ENCODE peak calls at places on chromosomes 2 and 18, in six cellular contexts. O is DND-41; J is thoracic aorta; A is pancreas; B is fibroblast of the aortic adventitia; Q is CD4-positive, alpha-beta memory T cell. I is an unnamed sample.

GRCh38 chr2:177078416-177078815 is 134.2 kb upstream of the HNRNPA3 start:
- DNase-seq in J (no peak), B (peak; percentile 49), A (no peak), O (no peak), Q (no peak), I (no peak)

GRCh38 chr18:39959839-39960238 is 1995.2 kb upstream of the PIK3C3 start:
- DNase-seq in J (no peak), B (no peak), Q (no peak), A (no peak), O (no peak), I (no peak)

GRCh38 chr2:19717446-19717845 is 184.3 kb downstream of the TTC32 start:
- DNase-seq in J (no peak), O (no peak), A (no peak), Q (no peak), B (no peak), I (no peak)

GRCh38 chr2:63870679-63871078 is 29.0 kb downstream of the UGP2 start:
- DNase-seq in Q (no peak), A (no peak), B (no peak), O (no peak), J (no peak), I (no peak)

GRCh38 chr2:85584354-85584856 is at the start of gene VAMP5:
- DNase-seq in Q (no peak), J (no peak), A (no peak), O (peak; percentile 71), B (no peak), I (no peak)

GRCh38 chr2:113910110-113910717 is 20.3 kb downstream of the ACTR3 start:
- DNase-seq in Q (peak; percentile 90), O (no peak), A (no peak), J (no peak), B (no peak), I (no peak)

GRCh38 chr2:169684135-169684565 is 10.1 kb downstream of the CFAP210 start:
- DNase-seq in O (no peak), A (no peak), Q (no peak), B (no peak), J (no peak), I (no peak)

GRCh38 chr2:215772634-215773563 is 240.5 kb downstream of the MREG start:
- DNase-seq in Q (no peak), J (no peak), B (peak; percentile 53), A (no peak), O (no peak), I (no peak)

GRCh38 chr2:126761981-126762878 is 106.3 kb downstream of the GYPC start:
- DNase-seq in J (no peak), O (peak; percentile 54), A (no peak), B (no peak), Q (peak; percentile 59), I (no peak)

GRCh38 chr18:8389391-8390340 is 219.6 kb upstream of the RAB12 start:
- DNase-seq in Q (no peak), J (no peak), O (peak; percentile 44), A (peak; percentile 45), B (peak; percentile 82), I (peak; percentile 87)

GRCh38 chr18:44715245-44715644 is 34.6 kb downstream of the SETBP1 start:
- DNase-seq in O (no peak), B (peak; percentile 83), J (no peak), A (no peak), Q (no peak), I (peak; percentile 43)

GRCh38 chr2:79373359-79374115 is 139.3 kb upstream of the CTNNA2 start:
- DNase-seq in Q (no peak), A (no peak), B (no peak), J (no peak), O (no peak), I (no peak)

GRCh38 chr2:73963385-73964120 is 21.2 kb upstream of the TET3 start:
- DNase-seq in Q (no peak), B (no peak), O (no peak), J (no peak), A (no peak), I (no peak)

GRCh38 chr18:5339202-5339834 is 43.8 kb upstream of the ZBTB14 start:
- DNase-seq in A (no peak), B (no peak), Q (no peak), J (no peak), O (no peak), I (no peak)

GRCh38 chr2:85796549-85797262 is 42.9 kb downstream of the ATOH8 start:
- DNase-seq in J (no peak), Q (no peak), O (no peak), A (no peak), B (no peak), I (peak; percentile 46)

GRCh38 chr18:49910986-49911385 is 97.7 kb upstream of the ACAA2 start:
- DNase-seq in B (no peak), A (no peak), J (no peak), O (no peak), Q (no peak), I (no peak)

GRCh38 chr2:144382848-144383247 is 137.1 kb downstream of the ZEB2 start:
- DNase-seq in J (no peak), B (no peak), A (no peak), Q (peak; percentile 45), O (peak; percentile 47), I (no peak)

GRCh38 chr18:49875155-49875554 is 61.8 kb upstream of the ACAA2 start:
- DNase-seq in O (no peak), A (no peak), B (no peak), J (no peak), Q (no peak), I (no peak)

GRCh38 chr2:237967463-237967871 is 653 bp downstream of the UBE2F start:
- DNase-seq in B (peak; percentile 16), A (peak; percentile 41), O (no peak), Q (peak; percentile 54), J (no peak), I (peak; percentile 49)

GRCh38 chr18:79361766-79362522 is 33.8 kb upstream of the NFATC1 start:
- DNase-seq in Q (no peak), B (peak; percentile 16), A (no peak), O (no peak), J (no peak), I (no peak)

GRCh38 chr2:109659356-109660045 is 45.3 kb downstream of the SOWAHC start:
- DNase-seq in J (no peak), O (no peak), A (no peak), Q (no peak), B (no peak), I (no peak)

GRCh38 chr2:169034256-169034655 is 3.1 kb upstream of the ABCB11 start:
- DNase-seq in Q (no peak), J (no peak), O (no peak), B (no peak), A (no peak), I (peak; percentile 41)

GRCh38 chr2:235765181-235765820 is 271.5 kb downstream of the AGAP1 start:
- DNase-seq in Q (no peak), O (no peak), J (no peak), B (peak; percentile 26), A (no peak), I (no peak)

GRCh38 chr2:149064365-149064841 is 25.9 kb downstream of the LYPD6B start:
- DNase-seq in B (no peak), A (no peak), O (no peak), Q (no peak), J (no peak), I (no peak)

GRCh38 chr2:102618452-102619413 is 620 bp upstream of the SLC9A2 start:
- DNase-seq in A (peak; percentile 15), Q (no peak), B (peak; percentile 5), J (no peak), O (no peak), I (peak; percentile 5)

GRCh38 chr2:21175895-21176646 is 52.3 kb downstream of the TDRD15 start:
- DNase-seq in O (no peak), Q (no peak), B (no peak), J (no peak), A (no peak), I (peak; percentile 58)

GRCh38 chr2:19408592-19408991 is 50.2 kb upstream of the OSR1 start:
- DNase-seq in O (no peak), A (no peak), B (peak; percentile 77), Q (no peak), J (no peak), I (no peak)

GRCh38 chr2:20034218-20034617 is 17.2 kb downstream of the LAPTM4A start:
- DNase-seq in O (no peak), B (no peak), Q (no peak), J (no peak), A (no peak), I (no peak)

GRCh38 chr2:162317910-162318279 is 589 bp downstream of the IFIH1 start:
- DNase-seq in B (no peak), J (no peak), Q (no peak), O (peak; percentile 33), A (peak; percentile 57), I (no peak)

GRCh38 chr2:8927510-8928456 is 75.7 kb downstream of the MBOAT2 start:
- DNase-seq in A (no peak), B (no peak), J (no peak), Q (no peak), O (no peak), I (peak; percentile 7)

GRCh38 chr2:658426-658825 is 18.8 kb downstream of the TMEM18 start:
- DNase-seq in B (no peak), Q (no peak), J (no peak), A (no peak), O (no peak), I (no peak)

GRCh38 chr2:203016716-203017115 is 2.0 kb downstream of the NBEAL1 start:
- DNase-seq in B (peak; percentile 7), O (no peak), Q (no peak), J (no peak), A (no peak), I (no peak)
- H3K4me3 ChIP-seq in B (peak overlapping the region; percentile 94), O (peak overlapping the region; percentile 21), Q (no peak overlapping the region), J (peak overlapping the region; percentile 95), A (peak overlapping the region; percentile 0), I (peak overlapping the region; percentile 30)

GRCh38 chr2:72822794-72823193 is 3.0 kb downstream of the EXOC6B start:
- DNase-seq in Q (no peak), O (no peak), J (no peak), A (no peak), B (no peak), I (no peak)
- H3K4me3 ChIP-seq in Q (no peak overlapping the region), O (no peak overlapping the region), J (no peak overlapping the region), A (no peak overlapping the region), B (no peak overlapping the region), I (no peak overlapping the region)

DNA sequence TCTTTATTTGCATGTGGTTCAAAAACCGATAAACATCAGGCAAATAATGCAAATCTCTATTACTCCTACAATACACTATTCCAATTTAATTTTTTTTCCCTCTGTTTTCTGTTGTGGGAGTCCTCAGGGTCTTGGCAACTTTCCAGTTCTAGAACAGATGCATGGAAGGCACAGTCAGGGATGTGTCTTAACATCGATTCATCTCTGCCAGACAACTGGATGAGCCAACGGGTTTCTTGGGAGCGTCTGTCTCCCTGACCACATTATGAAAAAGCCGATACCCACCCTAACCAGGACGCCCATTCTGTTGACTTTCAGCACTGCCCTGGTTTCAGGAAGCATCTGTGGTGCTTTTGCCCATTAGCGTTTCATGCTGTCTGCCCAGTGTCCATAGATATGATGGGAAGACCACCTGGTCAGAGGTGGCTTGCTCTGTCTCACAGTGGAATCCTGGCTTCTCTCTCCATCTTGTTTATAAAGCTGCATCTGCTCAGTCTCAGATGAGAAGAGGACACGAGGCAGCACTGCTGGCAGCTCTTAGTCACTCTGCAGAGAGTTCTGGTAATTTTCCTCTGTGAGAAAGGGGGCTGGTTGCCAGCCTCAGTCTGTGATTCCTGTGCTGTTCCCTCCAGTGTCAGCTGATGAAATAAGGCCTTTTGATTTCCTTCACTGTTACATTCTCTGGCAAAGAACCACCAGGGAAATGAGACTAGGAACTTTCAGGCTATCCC is 57.9 kb upstream of the KCNE4 start:
- DNase-seq in O (no peak), Q (no peak), B (peak; percentile 99), A (peak; percentile 43), J (peak; percentile 72), I (peak; percentile 97)
- H3K4me3 ChIP-seq in O (no peak overlapping the region), Q (no peak overlapping the region), B (peak overlapping the region; percentile 47), A (no peak overlapping the region), J (peak overlapping the region; percentile 60), I (no peak overlapping the region)

GRCh38 chr2:30148850-30149249 is 2.0 kb downstream of the YPEL5 start:
- DNase-seq in J (no peak), A (no peak), Q (no peak), O (no peak), B (no peak), I (no peak)
- H3K4me3 ChIP-seq in J (peak overlapping the region; percentile 95), A (no peak overlapping the region), Q (no peak overlapping the region), O (no peak overlapping the region), B (no peak overlapping the region), I (no peak overlapping the region)